ENCODE peak calls at places on chromosomes 3 and 15, in six cellular contexts. N is psoas muscle; V is pons; P is NCI-H2081; Q is stimulated activated CD8-positive, alpha-beta memory T cell treated with anti-CD3 and anti-CD28 coated beads, Interleukin-2, amount 100 ng/mL, for 48 hours; M is iPS-NIHi11. B is an unnamed sample.

GRCh38 chr15:36579792-36580431 is 486 bp downstream of the CDIN1 start:
- DNase-seq in Q (no peak), N (no peak), P (peak), V (peak), M (no peak), B (no peak)

GRCh38 chr3:52874869-52875588 is 22.3 kb downstream of the STIMATE start:
- DNase-seq in V (no peak), P (no peak), N (no peak), Q (no peak), M (no peak), B (no peak)

GRCh38 chr3:172601066-172601832 is 78.0 kb upstream of the TNFSF10 start:
- DNase-seq in P (no peak), V (no peak), M (no peak), N (no peak), Q (no peak), B (peak)

GRCh38 chr15:39304201-39304841 is 276.6 kb upstream of the THBS1 start:
- DNase-seq in V (no peak), N (no peak), P (no peak), Q (no peak), M (no peak), B (no peak)

GRCh38 chr3:3560566-3561336 is 238.5 kb upstream of the LRRN1 start:
- DNase-seq in M (no peak), V (peak), Q (no peak), P (no peak), N (no peak), B (no peak)

GRCh38 chr15:53910236-53910849 is 67.9 kb upstream of the UNC13C start:
- DNase-seq in Q (no peak), N (no peak), P (no peak), M (no peak), V (no peak), B (no peak)

GRCh38 chr15:65956307-65956706 is 87.0 kb downstream of the RAB11A start:
- DNase-seq in Q (no peak), P (no peak), M (no peak), V (no peak), N (no peak), B (peak)

GRCh38 chr3:59764131-59764530 is 714.3 kb upstream of the CFAP20DC start:
- DNase-seq in N (no peak), P (no peak), V (no peak), M (no peak), Q (no peak), B (no peak)

GRCh38 chr3:148513066-148513671 is 184.5 kb upstream of the AGTR1 start:
- DNase-seq in Q (no peak), P (no peak), M (no peak), N (no peak), V (no peak), B (no peak)

GRCh38 chr3:24237971-24238767 is 256.5 kb downstream of the THRB start:
- DNase-seq in N (no peak), P (peak), Q (no peak), M (peak), V (peak), B (peak)

GRCh38 chr15:27342991-27343390 is 372.0 kb downstream of the GABRG3 start:
- DNase-seq in N (no peak), Q (no peak), P (no peak), V (no peak), M (peak), B (no peak)

GRCh38 chr15:89093509-89093908 is 5.3 kb downstream of the ABHD2 start:
- DNase-seq in Q (no peak), V (no peak), M (no peak), N (no peak), P (no peak), B (no peak)

GRCh38 chr3:11727207-11727606 is 83.5 kb upstream of the VGLL4 start:
- DNase-seq in M (no peak), Q (no peak), N (no peak), V (no peak), P (no peak), B (no peak)

GRCh38 chr3:17062736-17063135 is 178.0 kb downstream of the PLCL2 start:
- DNase-seq in P (no peak), V (no peak), N (no peak), M (no peak), Q (no peak), B (no peak)

GRCh38 chr3:46906471-46907058 is 29.0 kb downstream of the PTH1R start:
- DNase-seq in N (peak), V (no peak), P (no peak), M (no peak), Q (no peak), B (no peak)

GRCh38 chr3:130607553-130608154 is 90.7 kb downstream of the COL6A6 start:
- DNase-seq in V (no peak), M (no peak), Q (no peak), N (no peak), P (no peak), B (no peak)

GRCh38 chr15:93646193-93646592 is 557.2 kb upstream of the RGMA start:
- DNase-seq in N (no peak), Q (no peak), M (no peak), P (no peak), V (no peak), B (no peak)

GRCh38 chr15:55457401-55458022 is 49.2 kb downstream of the PIERCE2 start:
- DNase-seq in Q (no peak), M (no peak), P (no peak), V (no peak), N (no peak), B (no peak)

GRCh38 chr3:99633887-99634558 is 4.4 kb upstream of the COL8A1 start:
- DNase-seq in Q (no peak), M (peak), P (no peak), V (no peak), N (no peak), B (no peak)

GRCh38 chr3:125067225-125067624 is 11.4 kb upstream of the HEG1 start:
- DNase-seq in P (no peak), Q (no peak), N (no peak), V (no peak), M (peak), B (no peak)

GRCh38 chr3:168093229-168093628 is 2.5 kb downstream of the GOLIM4 start:
- DNase-seq in Q (no peak), N (no peak), V (peak), P (peak), M (no peak), B (no peak)

GRCh38 chr15:68578960-68579935 is at the start of gene CORO2B:
- DNase-seq in P (peak), V (peak), N (peak), Q (no peak), M (peak), B (no peak)

GRCh38 chr3:10823516-10823818 is 7.4 kb downstream of the SLC6A11 start:
- DNase-seq in V (no peak), Q (no peak), N (no peak), P (no peak), M (no peak), B (no peak)

GRCh38 chr15:74917676-74918075 is 11.0 kb upstream of the FAM219B start:
- DNase-seq in N (no peak), P (no peak), Q (no peak), M (no peak), V (no peak), B (no peak)

GRCh38 chr3:141047168-141047567 is 4.0 kb upstream of the SPSB4 start:
- DNase-seq in M (no peak), V (no peak), P (no peak), Q (no peak), N (no peak), B (no peak)

GRCh38 chr3:46978381-46978780 is 1.1 kb upstream of the NBEAL2 start:
- DNase-seq in M (no peak), Q (no peak), P (no peak), V (no peak), N (no peak), B (no peak)

GRCh38 chr3:71129611-71130515 is 453.7 kb downstream of the FOXP1 start:
- DNase-seq in P (peak), M (no peak), V (peak), Q (no peak), N (no peak), B (peak)

GRCh38 chr15:34701536-34701935 is 53.3 kb downstream of the GJD2 start:
- DNase-seq in P (no peak), V (no peak), Q (no peak), N (no peak), M (no peak), B (no peak)

GRCh38 chr3:102307442-102307841 is 127.4 kb upstream of the ZPLD1 start:
- DNase-seq in N (no peak), P (no peak), Q (no peak), V (no peak), M (no peak), B (no peak)

GRCh38 chr3:105907790-105908189 is 39.0 kb upstream of the CBLB start:
- DNase-seq in M (no peak), N (no peak), Q (no peak), P (no peak), V (peak), B (no peak)

GRCh38 chr15:93109370-93110105 is 20.5 kb upstream of the RGMA start:
- DNase-seq in P (no peak), N (no peak), Q (no peak), V (no peak), M (peak), B (no peak)

GRCh38 chr3:132867956-132868355 is 145.7 kb upstream of the NPHP3 start:
- DNase-seq in Q (no peak), P (no peak), N (no peak), V (no peak), M (no peak), B (no peak)